ENCODE peak calls at places on chromosome 10, in eight cellular contexts. V, T, N, E, H, A, W and P are unnamed samples.
A peak's percentile ranks its signal among the peaks of the same experiment; 100 is the strongest.

GRCh38 chr10:71975891-71976725 is 11.9 kb downstream of the CHST3 start:
- DNase-seq in V (peak; percentile 59), T (no peak), N (no peak), E (peak; percentile 51), H (no peak), A (no peak), W (peak; percentile 69), P (no peak)

GRCh38 chr10:103852189-103852711 is 3.1 kb downstream of the SH3PXD2A start:
- DNase-seq in V (no peak), T (no peak), N (no peak), E (no peak), H (no peak), A (no peak), W (peak; percentile 68), P (peak; percentile 47)

GRCh38 chr10:27663611-27664010 is 82.0 kb downstream of the MKX start:
- DNase-seq in V (no peak), T (no peak), N (no peak), E (no peak), H (no peak), A (no peak), W (no peak), P (no peak)

GRCh38 chr10:111137012-111137411 is 60.2 kb downstream of the ADRA2A start:
- DNase-seq in V (no peak), T (no peak), N (no peak), E (no peak), H (no peak), A (no peak), W (no peak), P (no peak)

GRCh38 chr10:82922755-82923154 is 1047.8 kb downstream of the NRG3 start:
- DNase-seq in V (no peak), T (no peak), N (no peak), E (no peak), H (no peak), A (no peak), W (no peak), P (no peak)

GRCh38 chr10:63522129-63522687 is 1.0 kb downstream of the REEP3 start:
- DNase-seq in V (no peak), T (no peak), N (no peak), E (no peak), H (no peak), A (no peak), W (no peak), P (no peak)

GRCh38 chr10:62935022-62935421 is 118.9 kb upstream of the EGR2 start:
- DNase-seq in V (no peak), T (no peak), N (no peak), E (no peak), H (no peak), A (no peak), W (no peak), P (no peak)

GRCh38 chr10:110777017-110777416 is 94.7 kb upstream of the PDCD4 start:
- DNase-seq in V (no peak), T (no peak), N (no peak), E (no peak), H (no peak), A (no peak), W (no peak), P (no peak)

GRCh38 chr10:132107211-132107946 is 41.6 kb downstream of the JAKMIP3 start:
- DNase-seq in V (no peak), T (no peak), N (peak; percentile 48), E (no peak), H (peak; percentile 37), A (no peak), W (no peak), P (no peak)

GRCh38 chr10:91034042-91034441 is 113.2 kb upstream of the ANKRD1 start:
- DNase-seq in V (no peak), T (peak; percentile 44), N (no peak), E (no peak), H (no peak), A (no peak), W (no peak), P (no peak)

GRCh38 chr10:95419399-95419798 is 128.6 kb upstream of the PDLIM1 start:
- DNase-seq in V (no peak), T (no peak), N (no peak), E (no peak), H (no peak), A (no peak), W (no peak), P (no peak)

GRCh38 chr10:61664985-61665384 is 2.3 kb downstream of the CABCOCO1 start:
- DNase-seq in V (no peak), T (no peak), N (no peak), E (no peak), H (no peak), A (no peak), W (no peak), P (no peak)

GRCh38 chr10:13100349-13101294 is 659 bp downstream of the OPTN start:
- DNase-seq in V (no peak), T (peak; percentile 50), N (peak; percentile 70), E (peak; percentile 72), H (peak; percentile 79), A (no peak), W (no peak), P (no peak)

GRCh38 chr10:73910764-73911552 is at the start of gene PLAU:
- DNase-seq in V (peak; percentile 27), T (peak; percentile 53), N (peak; percentile 87), E (peak; percentile 79), H (peak; percentile 88), A (no peak), W (peak; percentile 85), P (peak; percentile 68)

GRCh38 chr10:102312683-102313082 is 67.4 kb downstream of the GBF1 start:
- DNase-seq in V (no peak), T (no peak), N (no peak), E (no peak), H (no peak), A (no peak), W (no peak), P (no peak)
- H3K27ac ChIP-seq in V (no peak overlapping the region), T (no peak overlapping the region), N (no peak overlapping the region), E (no peak overlapping the region), H (no peak overlapping the region), A (no peak overlapping the region), W (no peak overlapping the region), P (no peak overlapping the region)

DNA sequence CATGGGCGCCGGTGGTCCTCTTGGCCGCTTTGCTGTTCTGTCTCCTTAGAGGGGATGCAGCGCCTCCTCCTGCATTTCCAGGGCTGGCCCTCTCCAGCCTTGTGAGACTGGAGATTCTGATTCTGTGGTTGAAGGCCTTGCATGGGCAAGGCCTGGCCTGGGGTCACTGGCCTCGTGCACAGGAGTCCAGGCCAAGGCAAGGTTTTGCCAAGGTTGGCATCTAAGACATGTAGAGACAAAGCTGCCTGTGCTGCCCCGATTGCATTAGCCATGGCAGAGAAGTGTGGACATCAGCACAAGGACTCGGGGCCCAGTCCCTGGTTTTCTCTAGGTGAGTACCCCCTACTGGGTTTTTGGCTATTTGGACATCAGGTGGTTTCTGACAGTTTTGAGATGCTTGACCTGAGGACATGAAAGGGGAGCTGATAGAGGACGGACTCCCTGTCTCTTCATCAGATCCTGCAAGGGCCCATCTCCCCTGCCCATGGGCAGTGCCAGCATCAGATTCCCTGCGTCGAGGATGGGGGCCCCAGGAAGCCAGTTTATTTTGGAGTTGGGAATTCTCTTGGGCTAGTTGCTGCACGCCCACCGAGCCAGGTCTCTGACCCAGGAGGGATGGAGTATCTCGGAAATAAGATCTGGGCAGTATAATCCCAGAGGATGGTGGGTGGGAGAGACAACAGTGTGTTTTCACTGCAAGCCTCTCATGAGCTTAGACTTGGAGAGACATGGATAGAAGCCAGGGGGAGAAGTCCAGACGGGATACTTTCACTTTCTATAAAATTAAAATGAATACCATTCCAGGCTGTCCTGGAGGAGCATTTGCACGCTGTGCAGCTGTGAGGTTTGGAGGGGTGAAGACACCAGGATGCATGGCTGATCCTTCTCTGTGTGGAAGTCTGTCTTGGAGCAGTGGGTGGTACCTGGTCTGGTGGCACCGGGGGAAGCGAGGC is 25.6 kb downstream of the DOCK1 start:
- DNase-seq in V (no peak), T (no peak), N (no peak), E (no peak), H (no peak), A (no peak), W (peak; percentile 48), P (no peak)
- H3K27ac ChIP-seq in V (peak overlapping the region; percentile 10), T (no peak overlapping the region), N (peak overlapping the region; percentile 40), E (no peak overlapping the region), H (no peak overlapping the region), A (peak overlapping the region; percentile 42), W (peak overlapping the region; percentile 9), P (peak overlapping the region; percentile 7)

GRCh38 chr10:79184649-79185048 is 115.9 kb downstream of the ZMIZ1 start:
- DNase-seq in V (no peak), T (no peak), N (no peak), E (no peak), H (peak; percentile 53), A (no peak), W (no peak), P (no peak)
- H3K27ac ChIP-seq in V (peak overlapping the region; percentile 54), T (no peak overlapping the region), N (peak overlapping the region; percentile 38), E (peak overlapping the region; percentile 79), H (peak overlapping the region; percentile 78), A (peak overlapping the region; percentile 47), W (peak overlapping the region; percentile 75), P (peak overlapping the region; percentile 68)

DNA sequence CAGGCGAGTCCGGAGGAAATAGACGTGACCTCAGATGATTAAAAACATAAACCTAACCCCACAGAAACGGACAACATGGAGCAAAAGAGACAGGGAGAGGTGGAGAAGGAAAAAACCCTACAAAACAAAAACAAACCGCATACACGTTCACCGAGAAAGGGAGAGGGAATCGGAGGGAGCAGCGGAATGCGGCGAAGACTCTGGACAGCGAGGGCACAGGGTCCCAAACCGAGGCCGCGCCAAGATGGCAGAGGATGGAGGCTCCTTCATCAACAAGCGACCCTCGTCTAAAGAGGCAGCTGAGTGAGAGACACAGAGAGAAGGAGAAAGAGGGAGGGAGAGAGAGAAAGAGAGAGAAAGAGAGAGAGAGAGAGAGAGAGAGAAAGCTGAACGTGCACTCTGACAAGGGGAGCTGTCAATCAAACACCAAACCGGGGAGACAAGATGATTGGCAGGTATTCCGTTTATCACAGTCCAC is 5.7 kb downstream of the EMX2 start:
- DNase-seq in V (no peak), T (no peak), N (no peak), E (no peak), H (no peak), A (no peak), W (no peak), P (no peak)
- H3K27ac ChIP-seq in V (no peak overlapping the region), T (no peak overlapping the region), N (no peak overlapping the region), E (no peak overlapping the region), H (peak overlapping the region; percentile 91), A (no peak overlapping the region), W (no peak overlapping the region), P (no peak overlapping the region)